ENCODE peak calls at places on chromosomes 6 and 20, in nine cellular contexts. C is activated T-cell treated with anti-CD3 and anti-CD28 coated beads, Interleukin-2, amount 50 U/mL, for 48 hours; O is NCI-H446; G is chondrocyte; I is osteocyte; H is memory B cell; D is SK-N-DZ; M is HTR-8/SVneo; R is GM06990. Q is an unnamed sample.

GRCh38 chr6:108760158-108761050 is 87.8 kb upstream of the ARMC2 start:
- DNase-seq in C (no peak), O (peak), G (no peak), I (peak), H (no peak), D (peak), M (peak), R (no peak), Q (no peak)

GRCh38 chr6:105499928-105500327 is 97.0 kb upstream of the PREP start:
- DNase-seq in C (no peak), O (no peak), G (no peak), I (no peak), H (no peak), D (no peak), M (no peak), R (no peak), Q (no peak)

GRCh38 chr20:23869520-23869919 is 10.0 kb downstream of the CST5 start:
- DNase-seq in C (no peak), O (no peak), G (no peak), I (no peak), H (no peak), D (no peak), M (no peak), R (no peak), Q (no peak)

GRCh38 chr20:37257993-37258392 is 3.6 kb downstream of the GHRH start:
- DNase-seq in C (no peak), O (no peak), G (no peak), I (no peak), H (no peak), D (peak), M (no peak), R (no peak), Q (no peak)

GRCh38 chr20:381581-382290 is 1.2 kb downstream of the TRIB3 start:
- DNase-seq in C (peak), O (peak), G (no peak), I (peak), H (peak), D (peak), M (peak), R (peak), Q (peak)

GRCh38 chr20:37651932-37652331 is 41.9 kb upstream of the CTNNBL1 start:
- DNase-seq in C (peak), O (peak), G (no peak), I (no peak), H (peak), D (peak), M (peak), R (peak), Q (no peak)

GRCh38 chr6:113182370-113183141 is 674.6 kb upstream of the MARCKS start:
- DNase-seq in C (no peak), O (peak), G (no peak), I (no peak), H (no peak), D (no peak), M (peak), R (no peak), Q (no peak)

GRCh38 chr20:8212286-8212685 is 80.2 kb downstream of the PLCB1 start:
- DNase-seq in C (no peak), O (no peak), G (no peak), I (no peak), H (no peak), D (no peak), M (no peak), R (peak), Q (no peak)

GRCh38 chr20:8267009-8267408 is 134.9 kb downstream of the PLCB1 start:
- DNase-seq in C (no peak), O (peak), G (no peak), I (no peak), H (no peak), D (no peak), M (no peak), R (no peak), Q (no peak)

GRCh38 chr6:74170118-74170517 is 474.1 kb downstream of the CD109 start:
- DNase-seq in C (no peak), O (no peak), G (no peak), I (no peak), H (no peak), D (no peak), M (peak), R (no peak), Q (no peak)

GRCh38 chr6:104527761-104528415 is 331.8 kb downstream of the HACE1 start:
- DNase-seq in C (no peak), O (peak), G (no peak), I (no peak), H (no peak), D (peak), M (no peak), R (no peak), Q (no peak)

GRCh38 chr6:66663127-66663526 is 956.1 kb upstream of the EYS start:
- DNase-seq in C (no peak), O (peak), G (no peak), I (no peak), H (no peak), D (no peak), M (no peak), R (no peak), Q (no peak)

GRCh38 chr6:57305112-57305511 is 12.3 kb upstream of the PRIM2 start:
- DNase-seq in C (no peak), O (peak), G (no peak), I (no peak), H (no peak), D (peak), M (no peak), R (no peak), Q (no peak)

GRCh38 chr6:130129781-130130246 is 92.9 kb downstream of the SAMD3 start:
- DNase-seq in C (no peak), O (no peak), G (no peak), I (no peak), H (no peak), D (no peak), M (no peak), R (no peak), Q (no peak)

GRCh38 chr6:18147160-18147559 is 7.7 kb downstream of the TPMT start:
- DNase-seq in C (no peak), O (no peak), G (no peak), I (no peak), H (no peak), D (no peak), M (no peak), R (no peak), Q (no peak)

GRCh38 chr6:31559958-31560696 is 12.0 kb upstream of the LTA start:
- DNase-seq in C (peak), O (no peak), G (peak), I (no peak), H (peak), D (no peak), M (peak), R (peak), Q (no peak)

GRCh38 chr6:39343461-39343870 is 21.0 kb upstream of the KCNK16 start:
- DNase-seq in C (no peak), O (no peak), G (no peak), I (no peak), H (no peak), D (no peak), M (no peak), R (no peak), Q (no peak)

GRCh38 chr6:50816115-50816675 is 2.5 kb upstream of the TFAP2B start:
- DNase-seq in C (peak), O (peak), G (no peak), I (peak), H (peak), D (peak), M (peak), R (peak), Q (peak)

GRCh38 chr20:57582432-57583288 is 21.8 kb downstream of the PCK1 start:
- DNase-seq in C (no peak), O (no peak), G (peak), I (no peak), H (no peak), D (peak), M (peak), R (no peak), Q (no peak)

GRCh38 chr6:154070657-154071056 is 31.6 kb downstream of the OPRM1 start:
- DNase-seq in C (no peak), O (no peak), G (no peak), I (no peak), H (no peak), D (no peak), M (no peak), R (no peak), Q (no peak)

GRCh38 chr6:106156413-106156812 is 70.3 kb downstream of the PRDM1 start:
- DNase-seq in C (no peak), O (no peak), G (no peak), I (no peak), H (no peak), D (no peak), M (no peak), R (no peak), Q (no peak)

GRCh38 chr6:148747145-148747492 is 289 bp downstream of the UST start:
- DNase-seq in C (no peak), O (no peak), G (no peak), I (peak), H (no peak), D (no peak), M (no peak), R (no peak), Q (no peak)

GRCh38 chr6:30915591-30915946 is 1.5 kb downstream of the VARS2 start:
- DNase-seq in C (peak), O (peak), G (no peak), I (no peak), H (no peak), D (peak), M (peak), R (no peak), Q (peak)

GRCh38 chr6:13470240-13471140 is 16.9 kb downstream of the GFOD1 start:
- DNase-seq in C (no peak), O (no peak), G (no peak), I (no peak), H (no peak), D (peak), M (no peak), R (no peak), Q (no peak)

GRCh38 chr6:137982418-137983189 is 115.5 kb downstream of the TNFAIP3 start:
- DNase-seq in C (no peak), O (no peak), G (no peak), I (no peak), H (no peak), D (no peak), M (no peak), R (no peak), Q (no peak)

GRCh38 chr20:55744896-55745295 is 260.4 kb downstream of the CBLN4 start:
- DNase-seq in C (no peak), O (no peak), G (no peak), I (no peak), H (no peak), D (no peak), M (no peak), R (no peak), Q (no peak)

GRCh38 chr6:35151472-35151871 is 10.3 kb upstream of the TCP11 start:
- DNase-seq in C (no peak), O (no peak), G (no peak), I (no peak), H (no peak), D (no peak), M (no peak), R (no peak), Q (no peak)

GRCh38 chr6:17408081-17408480 is 14.7 kb downstream of the CAP2 start:
- DNase-seq in C (no peak), O (no peak), G (no peak), I (no peak), H (no peak), D (no peak), M (no peak), R (no peak), Q (no peak)

GRCh38 chr6:35302604-35303218 is 5.1 kb downstream of the DEF6 start:
- DNase-seq in C (peak), O (no peak), G (no peak), I (no peak), H (peak), D (no peak), M (peak), R (peak), Q (peak)

GRCh38 chr6:52407467-52407866 is 12.7 kb upstream of the EFHC1 start:
- DNase-seq in C (no peak), O (peak), G (no peak), I (no peak), H (peak), D (no peak), M (peak), R (no peak), Q (no peak)

GRCh38 chr20:36613974-36614373 is 8.4 kb downstream of the RAB5IF start:
- DNase-seq in C (no peak), O (no peak), G (no peak), I (no peak), H (no peak), D (no peak), M (no peak), R (no peak), Q (no peak)

GRCh38 chr6:46473866-46474265 is 17.4 kb downstream of the RCAN2 start:
- DNase-seq in C (no peak), O (no peak), G (no peak), I (no peak), H (no peak), D (no peak), M (no peak), R (no peak), Q (no peak)

GRCh38 chr20:4130404-4131189 is 115.2 kb upstream of the RNF24 start:
- DNase-seq in C (peak), O (no peak), G (no peak), I (no peak), H (no peak), D (no peak), M (no peak), R (no peak), Q (no peak)

GRCh38 chr6:138162104-138162946 is 586 bp downstream of the ARFGEF3 start:
- DNase-seq in C (peak), O (no peak), G (no peak), I (no peak), H (no peak), D (peak), M (no peak), R (no peak), Q (no peak)

Q was measured in GM12891.